ENCODE peak calls at places on chromosome 10, in nine cellular contexts. W is uterus, N is MM.1S, J is adrenal gland, F is neural progenitor cell, X is Peyer's patch, S is IMR-90, B is OCI-LY7, M is fibroblast of mammary gland. P is an unnamed sample.

GRCh38 chr10:29063806-29064644 is 224.8 kb upstream of the LYZL1 start:
- DNase-seq in M (peak; percentile 5), J (no peak), N (no peak), S (peak; percentile 52), X (no peak), B (no peak), F (no peak), W (no peak), P (no peak)

GRCh38 chr10:113549856-113550255 is 3.0 kb upstream of the HABP2 start:
- DNase-seq in N (no peak), S (no peak), B (no peak), W (no peak), J (no peak), F (no peak), M (no peak), X (no peak), P (no peak)

GRCh38 chr10:43046288-43046991 is 30.4 kb upstream of the RET start:
- DNase-seq in J (peak; percentile 8), X (peak; percentile 34), S (no peak), M (no peak), N (no peak), W (peak; percentile 4), B (no peak), F (no peak), P (peak; percentile 59)

GRCh38 chr10:119598397-119598796 is 1.6 kb upstream of the TIAL1 start:
- DNase-seq in J (no peak), F (no peak), M (no peak), X (no peak), B (no peak), N (no peak), W (no peak), S (no peak), P (no peak)

GRCh38 chr10:93718937-93719725 is 16.7 kb upstream of the FRA10AC1 start:
- DNase-seq in X (peak; percentile 50), W (no peak), S (no peak), F (peak; percentile 31), B (peak; percentile 30), N (no peak), J (no peak), M (no peak), P (no peak)

GRCh38 chr10:21531164-21531563 is 2.9 kb upstream of the MLLT10 start:
- DNase-seq in W (no peak), X (no peak), B (no peak), N (no peak), M (peak; percentile 70), S (peak; percentile 59), F (no peak), J (no peak), P (no peak)

GRCh38 chr10:51768886-51769285 is 69.5 kb upstream of the CSTF2T start:
- DNase-seq in X (no peak), F (no peak), B (no peak), M (no peak), J (no peak), S (no peak), N (no peak), W (no peak), P (no peak)

GRCh38 chr10:59336632-59337031 is 25.7 kb downstream of the FAM13C start:
- DNase-seq in B (no peak), W (no peak), M (peak; percentile 85), S (peak; percentile 74), X (no peak), J (no peak), N (no peak), F (no peak), P (no peak)

GRCh38 chr10:79046991-79047874 is 21.5 kb upstream of the ZMIZ1 start:
- DNase-seq in W (peak; percentile 8), J (no peak), B (no peak), M (no peak), S (no peak), X (peak; percentile 45), N (no peak), F (no peak), P (no peak)

GRCh38 chr10:101485681-101486554 is 102.1 kb downstream of the POLL start:
- DNase-seq in J (no peak), F (peak; percentile 77), N (no peak), S (no peak), X (no peak), M (no peak), W (peak; percentile 57), B (no peak), P (no peak)

GRCh38 chr10:24034571-24034970 is 174.4 kb upstream of the KIAA1217 start:
- DNase-seq in W (no peak), J (peak; percentile 33), B (no peak), X (no peak), N (no peak), S (no peak), F (no peak), M (no peak), P (no peak)

GRCh38 chr10:69652857-69653199 is 22.8 kb downstream of the FAM241B start:
- DNase-seq in M (no peak), W (no peak), S (no peak), J (no peak), X (no peak), F (no peak), N (no peak), B (no peak), P (no peak)

GRCh38 chr10:76026931-76027330 is 595.5 kb downstream of the LRMDA start:
- DNase-seq in W (no peak), F (no peak), S (no peak), B (no peak), X (no peak), M (peak; percentile 27), J (no peak), N (no peak), P (no peak)

GRCh38 chr10:37263304-37263703 is 137.9 kb downstream of the ANKRD30A start:
- DNase-seq in F (no peak), X (no peak), N (no peak), W (no peak), M (no peak), J (no peak), B (no peak), S (no peak), P (no peak)
- TF ChIP-seq CTCF in F (no peak), X (no peak), N (no peak), W (no peak), M (no peak), J (no peak), B (peak; percentile 34), S (no peak), P (no peak)

DNA sequence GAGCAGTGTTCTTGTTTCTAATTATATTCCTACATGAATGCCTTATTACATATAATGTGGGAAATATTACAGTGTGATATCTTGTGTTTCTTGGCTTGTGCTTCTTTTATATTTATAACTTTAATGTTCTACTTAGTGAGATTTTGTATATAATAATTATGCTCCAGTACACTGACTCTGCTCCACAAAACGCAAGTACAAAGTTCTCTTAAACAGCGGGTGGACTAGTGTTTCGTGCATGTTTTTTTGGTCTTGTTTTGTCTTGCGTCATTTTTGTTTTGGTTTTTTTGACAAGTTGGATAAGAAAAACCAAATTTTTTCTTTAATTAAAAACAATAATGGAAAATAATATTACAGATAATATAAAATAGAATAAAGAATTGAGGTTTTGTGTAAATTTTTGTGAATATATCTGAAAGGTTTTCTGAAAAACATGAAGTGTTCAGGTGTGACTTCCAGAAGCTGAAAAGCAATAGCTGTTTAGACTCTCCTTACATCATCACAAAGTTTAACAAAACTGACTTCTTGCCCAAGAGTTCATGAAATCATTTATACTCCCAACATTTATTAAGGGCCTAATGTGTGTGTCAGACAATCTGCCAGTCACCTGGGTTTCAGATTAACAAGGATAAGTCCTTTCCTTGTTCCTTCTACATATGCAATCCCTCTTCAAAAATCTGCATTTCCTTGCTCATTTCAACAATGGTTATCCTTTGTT is 331.8 kb downstream of the LRRTM3 start:
- DNase-seq in W (no peak), J (no peak), X (no peak), N (no peak), S (no peak), B (no peak), F (no peak), M (no peak), P (no peak)
- TF ChIP-seq CTCF in W (no peak), J (no peak), X (no peak), N (no peak), S (no peak), B (no peak), F (no peak), M (no peak), P (no peak)

GRCh38 chr10:68330852-68331454 is 911 bp upstream of the HNRNPH3 start:
- DNase-seq in F (peak; percentile 9), B (peak; percentile 51), N (no peak), X (peak; percentile 55), W (peak; percentile 52), S (peak; percentile 23), J (peak; percentile 43), M (peak; percentile 44), P (peak; percentile 78)

GRCh38 chr10:68333058-68333395 is 299 bp upstream of the PBLD start:
- DNase-seq in N (no peak), J (no peak), M (peak; percentile 64), F (no peak), S (peak; percentile 56), X (no peak), B (no peak), W (no peak), P (no peak)

GRCh38 chr10:68333452-68333851 is 724 bp upstream of the PBLD start:
- DNase-seq in W (no peak), X (no peak), F (no peak), N (no peak), B (no peak), J (no peak), S (no peak), M (no peak), P (no peak)

GRCh38 chr10:68332259-68333057 is at the start of gene PBLD:
- DNase-seq in W (peak; percentile 73), S (peak; percentile 74), J (peak; percentile 78), M (peak; percentile 75), X (peak; percentile 85), N (peak; percentile 69), B (peak; percentile 78), F (peak; percentile 94), P (peak; percentile 87)

GRCh38 chr10:68331455-68332258 is at the start of gene HNRNPH3:
- DNase-seq in F (peak; percentile 100), W (peak; percentile 99), X (peak; percentile 99), J (peak; percentile 99), M (peak; percentile 96), N (peak; percentile 98), S (peak; percentile 97), B (peak; percentile 99), P (peak; percentile 98)
- TF ChIP-seq CTCF in F (peak; percentile 15), W (no peak), X (peak; percentile 16), J (peak; percentile 8), M (no peak), N (no peak), S (no peak), B (no peak), P (no peak)

DNA sequence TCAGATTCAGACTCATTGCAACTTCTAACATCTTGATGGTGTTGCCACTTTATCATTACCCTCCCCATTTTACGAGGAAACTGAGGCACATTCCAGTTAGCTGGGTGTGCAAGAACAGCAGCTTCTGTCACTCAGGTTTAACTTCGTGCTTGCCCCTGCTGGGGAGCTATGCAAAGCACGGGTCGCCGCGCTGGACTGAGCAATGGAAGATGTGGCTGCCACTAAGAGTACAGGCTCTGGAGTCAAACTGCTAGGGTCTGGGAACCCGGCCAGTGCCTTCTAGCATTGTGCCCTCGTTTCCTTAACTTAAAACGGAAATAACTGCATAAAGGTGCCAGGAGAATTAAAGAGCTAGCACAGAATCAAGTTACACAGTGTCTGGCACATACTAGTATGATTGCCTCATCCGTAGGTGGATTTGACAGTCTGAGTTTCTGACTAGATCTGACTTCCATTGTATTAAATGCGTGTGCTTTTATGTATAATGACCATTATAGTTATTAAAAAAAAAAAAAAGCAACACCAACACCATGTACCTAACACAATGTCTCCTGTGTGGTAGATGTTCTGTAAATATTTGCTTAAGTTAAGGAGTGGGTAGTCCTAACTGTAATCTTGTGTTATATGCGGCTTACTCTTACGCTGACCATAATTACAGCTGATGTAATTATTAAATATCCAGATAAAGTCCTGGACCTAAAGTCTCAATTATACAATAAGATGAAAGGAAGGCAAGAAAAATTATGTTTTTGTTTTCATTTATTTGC is 842 bp downstream of the ZNF22 start:
- DNase-seq in J (no peak), N (peak; percentile 75), S (peak; percentile 69), W (peak; percentile 49), X (peak; percentile 74), F (peak; percentile 63), B (peak; percentile 72), M (peak; percentile 79), P (peak; percentile 88)
- TF ChIP-seq CTCF in J (peak; percentile 18), N (peak; percentile 32), S (no peak), W (no peak), X (peak; percentile 33), F (peak; percentile 22), B (no peak), M (peak; percentile 24), P (no peak)